ENCODE peak calls at places on chromosomes 4 and X, in ten cellular contexts. C is dorsolateral prefrontal cortex; M is fibroblast of the aortic adventitia; L is fibroblast of mammary gland; D is testis; V is CD8-positive, alpha-beta T cell; X is HFF-Myc; N is Calu3; I is AG04450; O is transverse colon. J is an unnamed sample.

GRCh38 chr4:150482581-150482980 is 99.4 kb upstream of the MAB21L2 start:
- DNase-seq in N (no peak), C (no peak), D (no peak), X (no peak), I (no peak), L (no peak), M (no peak), O (no peak), V (no peak), J (no peak)

GRCh38 chr4:7151668-7152227 is 40.6 kb upstream of the SORCS2 start:
- DNase-seq in N (no peak), D (no peak), V (no peak), L (no peak), O (no peak), I (no peak), C (no peak), M (no peak), X (no peak), J (no peak)

GRCh38 chr4:82524570-82525152 is 37.1 kb downstream of the TMEM150C start:
- DNase-seq in I (no peak), O (no peak), V (no peak), D (no peak), L (peak), M (no peak), N (no peak), X (no peak), C (no peak), J (no peak)

GRCh38 chr4:5460106-5460801 is 248.1 kb downstream of the EVC2 start:
- DNase-seq in O (no peak), N (no peak), L (peak), C (no peak), D (no peak), X (no peak), V (no peak), I (peak), M (peak), J (no peak)

GRCh38 chrX:65528705-65529340 is 5.8 kb downstream of the LAS1L start:
- DNase-seq in M (peak), O (peak), C (peak), N (peak), D (peak), L (peak), V (peak), X (no peak), I (no peak), J (peak)

GRCh38 chrX:109537324-109537665 is 651 bp downstream of the NXT2 start:
- DNase-seq in M (peak), I (peak), N (peak), D (no peak), V (no peak), L (peak), X (peak), O (peak), C (no peak), J (no peak)

GRCh38 chr4:39114436-39114835 is 52.4 kb downstream of the KLHL5 start:
- DNase-seq in D (no peak), M (no peak), C (no peak), L (no peak), X (no peak), I (peak), N (no peak), V (no peak), O (no peak), J (no peak)

GRCh38 chrX:26597981-26598380 is 382.0 kb downstream of the MAGEB5 start:
- DNase-seq in O (no peak), C (no peak), L (no peak), N (no peak), D (peak), X (no peak), I (no peak), M (no peak), V (no peak), J (no peak)

GRCh38 chr4:148007303-148007702 is 275.4 kb downstream of the ARHGAP10 start:
- DNase-seq in C (no peak), X (peak), O (no peak), I (peak), D (no peak), M (peak), N (no peak), L (peak), V (no peak), J (no peak)

GRCh38 chr4:54764501-54764900 is 106.7 kb downstream of the KIT start:
- DNase-seq in C (no peak), M (no peak), L (no peak), I (no peak), O (no peak), X (no peak), V (no peak), D (no peak), N (no peak), J (no peak)

GRCh38 chr4:169464080-169464479 is 148.3 kb downstream of the NEK1 start:
- DNase-seq in M (no peak), V (no peak), C (no peak), I (no peak), O (no peak), D (no peak), L (no peak), N (no peak), X (no peak), J (no peak)

GRCh38 chrX:135632353-135632752 is 81.1 kb upstream of the CT45A1 start:
- DNase-seq in L (no peak), N (no peak), C (no peak), M (no peak), D (no peak), X (no peak), I (no peak), V (no peak), O (no peak), J (no peak)

GRCh38 chrX:26352891-26353430 is 137.0 kb downstream of the MAGEB5 start:
- DNase-seq in I (no peak), C (no peak), X (no peak), O (no peak), M (no peak), N (no peak), L (no peak), D (no peak), V (no peak), J (no peak)

GRCh38 chr4:148052448-148052847 is 320.6 kb downstream of the ARHGAP10 start:
- DNase-seq in N (no peak), M (no peak), O (no peak), I (no peak), V (no peak), C (no peak), X (no peak), L (no peak), D (no peak), J (no peak)

GRCh38 chrX:148914783-148915182 is 414.4 kb downstream of the AFF2 start:
- DNase-seq in V (no peak), M (no peak), X (no peak), L (no peak), I (no peak), N (no peak), D (no peak), O (no peak), C (no peak), J (no peak)

GRCh38 chr4:140368686-140369085 is 4.8 kb upstream of the SCOC start:
- DNase-seq in O (no peak), N (no peak), M (peak), D (no peak), I (no peak), X (no peak), V (no peak), L (no peak), C (no peak), J (no peak)

GRCh38 chr4:41437264-41437566 is 100.7 kb upstream of the LIMCH1 start:
- DNase-seq in I (no peak), N (no peak), O (no peak), M (no peak), X (no peak), D (no peak), V (no peak), C (no peak), L (no peak), J (no peak)

GRCh38 chr4:75950416-75950815 is 9.6 kb upstream of the NAAA start:
- DNase-seq in V (no peak), X (peak), I (no peak), M (no peak), L (no peak), N (no peak), C (no peak), O (no peak), D (no peak), J (no peak)

GRCh38 chrX:76454456-76454927 is 27.0 kb downstream of the MAGEE1 start:
- DNase-seq in O (no peak), C (no peak), L (peak), X (no peak), N (peak), V (no peak), D (no peak), I (no peak), M (peak), J (no peak)

GRCh38 chr4:19844436-19844835 is 407.3 kb upstream of the SLIT2 start:
- DNase-seq in I (peak), L (peak), D (no peak), X (no peak), C (no peak), N (no peak), M (peak), O (no peak), V (no peak), J (no peak)

GRCh38 chrX:54042609-54043010 is 1.7 kb downstream of the PHF8 start:
- DNase-seq in X (no peak), L (peak), N (peak), I (no peak), C (no peak), V (peak), M (peak), O (peak), D (peak), J (no peak)

GRCh38 chrX:77595848-77596247 is 148.7 kb downstream of the FGF16 start:
- DNase-seq in X (no peak), L (peak), I (no peak), C (no peak), V (no peak), M (peak), D (no peak), O (no peak), N (no peak), J (no peak)

GRCh38 chrX:77597511-77597910 is 150.3 kb downstream of the FGF16 start:
- DNase-seq in D (no peak), V (no peak), M (no peak), I (no peak), O (no peak), X (no peak), N (no peak), C (no peak), L (peak), J (no peak)

DNA sequence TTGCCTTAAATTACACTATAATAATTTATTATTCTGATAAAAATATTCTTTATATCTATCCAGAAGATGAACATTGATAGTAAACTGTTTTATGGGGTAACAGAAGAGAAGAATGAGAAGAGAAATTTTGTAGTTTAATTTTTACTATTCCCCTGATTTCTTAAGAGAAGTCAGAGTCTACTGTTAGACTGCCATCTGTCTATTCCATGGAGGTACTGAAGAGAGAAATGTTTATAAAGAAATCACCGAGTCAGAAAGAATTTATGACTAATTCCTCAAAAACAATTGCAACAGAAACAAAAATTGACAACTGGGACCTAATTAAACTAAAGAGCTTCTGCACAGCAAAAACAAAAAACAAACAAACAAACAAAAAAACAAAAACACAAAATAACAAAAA is 149.9 kb downstream of the FGF16 start:
- DNase-seq in L (peak), C (no peak), D (no peak), O (no peak), I (peak), V (no peak), N (no peak), M (peak), X (no peak), J (no peak)
- TF ChIP-seq CTCF in L (peak), C (peak), D (no peak), O (no peak), I (peak), V (no peak), N (no peak), M (peak), X (no peak), J (no peak)

GRCh38 chr4:120672558-120673147 is 249.9 kb downstream of the PRDM5 start:
- DNase-seq in M (no peak), L (no peak), D (no peak), C (no peak), O (no peak), X (no peak), N (no peak), V (no peak), I (no peak), J (no peak)
- TF ChIP-seq CTCF in M (no peak), L (no peak), D (no peak), C (no peak), O (no peak), X (no peak), N (no peak), V (no peak), I (no peak), J (no peak)

GRCh38 chr4:133584714-133585113 is 435.6 kb downstream of the PCDH10 start:
- DNase-seq in D (no peak), V (no peak), X (no peak), O (no peak), N (no peak), L (no peak), I (no peak), C (no peak), M (no peak), J (no peak)
- TF ChIP-seq CTCF in D (no peak), V (no peak), X (peak), O (no peak), N (no peak), L (no peak), I (peak), C (no peak), M (no peak), J (no peak)

GRCh38 chr4:154417358-154417673 is 74.3 kb downstream of the DCHS2 start:
- DNase-seq in V (no peak), O (no peak), D (no peak), I (no peak), C (no peak), N (no peak), M (no peak), L (no peak), X (no peak), J (no peak)
- TF ChIP-seq CTCF in V (no peak), O (no peak), D (no peak), I (no peak), C (no peak), N (no peak), M (no peak), L (no peak), X (no peak), J (no peak)

DNA sequence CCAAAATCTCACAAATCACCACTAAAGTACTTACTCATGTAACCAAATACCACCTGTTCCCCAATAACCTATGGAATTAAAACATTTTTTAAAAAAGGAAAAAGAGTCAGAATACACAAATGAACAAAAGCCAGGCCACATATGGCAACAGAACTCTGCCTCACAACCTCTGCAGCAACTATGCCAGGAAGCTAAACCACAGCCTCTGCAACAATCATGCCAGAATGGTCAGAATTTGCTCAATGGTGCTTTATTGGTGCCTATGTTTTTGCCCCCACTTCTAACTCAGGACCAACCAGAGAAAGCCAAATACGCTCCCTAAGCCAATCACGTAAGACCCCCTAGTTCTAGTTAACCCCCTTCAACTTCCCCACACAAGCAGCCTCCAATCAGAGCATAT is 69.6 kb downstream of the HOPX start:
- DNase-seq in M (no peak), V (no peak), O (no peak), L (peak), X (no peak), I (no peak), N (no peak), C (no peak), D (no peak), J (no peak)
- TF ChIP-seq CTCF in M (no peak), V (no peak), O (no peak), L (no peak), X (no peak), I (no peak), N (no peak), C (no peak), D (no peak), J (no peak)

DNA sequence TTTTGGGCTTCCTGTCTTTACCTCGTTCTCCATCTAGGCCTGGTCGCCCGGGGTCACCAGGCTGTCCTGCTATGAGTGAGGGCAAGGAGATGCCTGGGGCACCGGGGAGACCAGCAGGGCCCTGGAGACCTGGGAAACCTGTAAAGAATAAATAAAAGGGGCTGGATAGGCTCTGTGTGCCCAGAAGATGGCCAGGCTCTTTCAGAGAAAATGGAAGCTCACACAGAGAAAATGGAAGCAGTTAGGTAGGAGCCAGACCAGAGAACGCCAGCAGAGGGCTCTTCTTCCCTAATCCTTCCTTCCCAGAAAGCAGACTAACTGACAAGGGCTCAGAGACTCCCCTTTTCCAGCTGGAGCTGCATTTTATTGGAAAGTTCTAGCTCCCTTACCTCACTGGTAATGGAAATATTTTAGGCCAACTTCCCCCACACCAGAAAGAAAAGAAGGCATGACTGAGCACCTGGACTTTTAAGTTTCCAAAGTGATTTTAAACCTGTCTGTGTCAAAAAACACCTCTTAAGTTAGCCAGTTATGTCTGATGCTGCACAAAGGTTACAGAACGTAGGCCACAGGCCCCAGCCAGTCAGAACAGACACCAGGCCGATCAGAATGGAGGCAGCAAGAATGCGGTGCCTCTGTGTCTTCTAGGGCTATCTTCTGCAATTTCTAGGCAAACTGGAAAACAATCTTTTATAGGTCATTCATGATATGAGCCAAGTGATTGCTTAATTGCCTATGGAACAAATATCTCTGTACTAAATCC is 74.0 kb downstream of the ATG4A start:
- DNase-seq in L (peak), X (peak), N (peak), V (no peak), M (peak), O (no peak), I (peak), D (peak), C (no peak), J (no peak)
- TF ChIP-seq CTCF in L (peak), X (peak), N (peak), V (no peak), M (peak), O (no peak), I (peak), D (peak), C (peak), J (no peak)

J was measured in omental fat pad.